ENCODE peak calls at places on chromosome 13, in four cellular contexts. S is stromal cell of bone marrow, J is body of pancreas, L is GM06990. F is an unnamed sample.
A peak's percentile ranks its signal among the peaks of the same experiment; 100 is the strongest.

GRCh38 chr13:99407906-99408702 is 93.2 kb upstream of the TM9SF2 start:
- DNase-seq in L (no peak), J (no peak), S (no peak), F (no peak)

GRCh38 chr13:33144358-33144784 is 128.1 kb downstream of the KL start:
- DNase-seq in S (no peak), L (peak; percentile 48), J (no peak), F (no peak)

GRCh38 chr13:23847545-23847944 is 41.7 kb downstream of the MIPEP start:
- DNase-seq in J (no peak), L (no peak), S (no peak), F (no peak)

GRCh38 chr13:43023244-43023931 is at the start of gene DNAJC15:
- DNase-seq in J (peak; percentile 75), L (peak; percentile 87), S (peak; percentile 67), F (peak; percentile 90)

GRCh38 chr13:113548171-113548641 is 36.3 kb upstream of the TFDP1 start:
- DNase-seq in S (no peak), J (no peak), L (no peak), F (no peak)

GRCh38 chr13:33611016-33611805 is 206.7 kb upstream of the RFC3 start:
- DNase-seq in L (no peak), S (peak; percentile 54), J (peak; percentile 58), F (peak; percentile 25)

GRCh38 chr13:99296270-99296865 is 10.8 kb downstream of the GPR183 start:
- DNase-seq in J (no peak), S (peak; percentile 25), L (peak; percentile 63), F (no peak)

GRCh38 chr13:108495686-108496363 is 133.6 kb upstream of the MYO16 start:
- DNase-seq in S (no peak), J (no peak), L (no peak), F (no peak)

GRCh38 chr13:73984949-73985691 is 149.1 kb downstream of the KLF12 start:
- DNase-seq in L (no peak), J (no peak), S (no peak), F (no peak)

GRCh38 chr13:98033277-98034247 is 80.1 kb downstream of the IPO5 start:
- DNase-seq in L (no peak), J (peak; percentile 22), S (peak; percentile 49), F (no peak)

GRCh38 chr13:42592915-42593718 is 19.2 kb downstream of the TNFSF11 start:
- DNase-seq in S (no peak), L (no peak), J (no peak), F (no peak)